ENCODE peak calls at places on chromosomes 16 and 17, in four cellular contexts. O is stimulated activated CD8-positive, alpha-beta memory T cell treated with anti-CD3 and anti-CD28 coated beads, Interleukin-4, amount 100 ng/mL, for 48 hours; W is activated T-helper 1 cell treated with Interleukin-2 at 50 U/mL for 16 hours; Y is OCI-LY7. K is an unnamed sample.

GRCh38 chr17:14340968-14341412 is 40.1 kb downstream of the HS3ST3B1 start:
- DNase-seq in W (no peak), Y (no peak), O (no peak), K (no peak)

GRCh38 chr17:10624966-10625365 is 32.1 kb downstream of the MYH3 start:
- DNase-seq in O (no peak), W (no peak), Y (no peak), K (no peak)

GRCh38 chr16:3020604-3021448 is 658 bp downstream of the TNFRSF12A start:
- DNase-seq in W (peak; percentile 71), Y (peak; percentile 44), O (peak; percentile 66), K (peak; percentile 60)

GRCh38 chr17:8015957-8016631 is 13.7 kb downstream of the GUCY2D start:
- DNase-seq in O (peak; percentile 51), W (no peak), Y (no peak), K (no peak)

GRCh38 chr16:85712841-85713240 is 24.1 kb upstream of the GINS2 start:
- DNase-seq in Y (no peak), W (no peak), O (no peak), K (no peak)

GRCh38 chr17:81428121-81428515 is 32.9 kb downstream of the BAHCC1 start:
- DNase-seq in O (no peak), W (no peak), Y (no peak), K (no peak)

GRCh38 chr17:47692895-47693666 is 880 bp upstream of the TBKBP1 start:
- DNase-seq in O (no peak), W (no peak), Y (peak; percentile 45), K (peak; percentile 67)

GRCh38 chr17:19354123-19354522 is 8.4 kb downstream of the B9D1 start:
- DNase-seq in W (no peak), O (no peak), Y (no peak), K (no peak)

GRCh38 chr17:76432712-76433336 is 20.1 kb downstream of the UBE2O start:
- DNase-seq in O (no peak), Y (peak; percentile 71), W (no peak), K (peak; percentile 7)

GRCh38 chr16:49921791-49922456 is 66.0 kb upstream of the ZNF423 start:
- DNase-seq in O (peak; percentile 65), Y (peak; percentile 58), W (peak; percentile 3), K (peak; percentile 61)